ENCODE peak calls at places on chromosomes 1 and 21, in nine cellular contexts. One of them, this sample, is unnamed.

GRCh38 chr21:31181089-31181757 is 142.9 kb upstream of the KRTAP19-8 start:
- DNase-seq in heart left ventricle: no peak
- DNase-seq in fibroblast of mammary gland: no peak
- DNase-seq in M059J: no peak
- DNase-seq in esophagus squamous epithelium: no peak
- DNase-seq in stimulated activated CD4-positive, alpha-beta T cell treated with anti-CD3 and anti-CD28 coated beads, Interleukin-15, amount 100 ng/mL, for 1 hour: no peak
- DNase-seq in NCI-H1105 treated with DMSO at 0.1 percent for 48 hours: no peak
- DNase-seq in MCF 10A: no peak
- DNase-seq in HCEC 1CT: no peak
- DNase-seq in this sample: no peak

GRCh38 chr1:118927421-118927820 is 60.7 kb downstream of the TBX15 start:
- DNase-seq in heart left ventricle: no peak
- DNase-seq in NCI-H1105 treated with DMSO at 0.1 percent for 48 hours: no peak
- DNase-seq in MCF 10A: no peak
- DNase-seq in HCEC 1CT: no peak
- DNase-seq in esophagus squamous epithelium: no peak
- DNase-seq in stimulated activated CD4-positive, alpha-beta T cell treated with anti-CD3 and anti-CD28 coated beads, Interleukin-15, amount 100 ng/mL, for 1 hour: no peak
- DNase-seq in M059J: peak
- DNase-seq in fibroblast of mammary gland: no peak
- DNase-seq in this sample: no peak

GRCh38 chr1:43172532-43172972 is 422 bp downstream of the CFAP57 start:
- DNase-seq in MCF 10A: peak
- DNase-seq in HCEC 1CT: peak
- DNase-seq in heart left ventricle: peak
- DNase-seq in stimulated activated CD4-positive, alpha-beta T cell treated with anti-CD3 and anti-CD28 coated beads, Interleukin-15, amount 100 ng/mL, for 1 hour: peak
- DNase-seq in NCI-H1105 treated with DMSO at 0.1 percent for 48 hours: peak
- DNase-seq in fibroblast of mammary gland: peak
- DNase-seq in esophagus squamous epithelium: peak
- DNase-seq in M059J: peak
- DNase-seq in this sample: no peak

GRCh38 chr1:7539772-7540175 is 231.3 kb upstream of the VAMP3 start:
- DNase-seq in HCEC 1CT: no peak
- DNase-seq in heart left ventricle: no peak
- DNase-seq in NCI-H1105 treated with DMSO at 0.1 percent for 48 hours: peak
- DNase-seq in stimulated activated CD4-positive, alpha-beta T cell treated with anti-CD3 and anti-CD28 coated beads, Interleukin-15, amount 100 ng/mL, for 1 hour: no peak
- DNase-seq in esophagus squamous epithelium: no peak
- DNase-seq in M059J: peak
- DNase-seq in MCF 10A: peak
- DNase-seq in fibroblast of mammary gland: no peak
- DNase-seq in this sample: peak

GRCh38 chr1:154422521-154422920 is 17.4 kb downstream of the IL6R start:
- DNase-seq in M059J: no peak
- DNase-seq in esophagus squamous epithelium: no peak
- DNase-seq in HCEC 1CT: no peak
- DNase-seq in MCF 10A: peak
- DNase-seq in stimulated activated CD4-positive, alpha-beta T cell treated with anti-CD3 and anti-CD28 coated beads, Interleukin-15, amount 100 ng/mL, for 1 hour: no peak
- DNase-seq in NCI-H1105 treated with DMSO at 0.1 percent for 48 hours: no peak
- DNase-seq in heart left ventricle: no peak
- DNase-seq in fibroblast of mammary gland: no peak
- DNase-seq in this sample: peak

GRCh38 chr1:167524651-167525050 is 6.3 kb upstream of the CD247 start:
- DNase-seq in fibroblast of mammary gland: no peak
- DNase-seq in NCI-H1105 treated with DMSO at 0.1 percent for 48 hours: no peak
- DNase-seq in stimulated activated CD4-positive, alpha-beta T cell treated with anti-CD3 and anti-CD28 coated beads, Interleukin-15, amount 100 ng/mL, for 1 hour: no peak
- DNase-seq in MCF 10A: no peak
- DNase-seq in esophagus squamous epithelium: no peak
- DNase-seq in heart left ventricle: no peak
- DNase-seq in HCEC 1CT: no peak
- DNase-seq in M059J: no peak
- DNase-seq in this sample: no peak

GRCh38 chr1:40984066-40984465 is 4.6 kb downstream of the CTPS1 start:
- DNase-seq in NCI-H1105 treated with DMSO at 0.1 percent for 48 hours: no peak
- DNase-seq in heart left ventricle: no peak
- DNase-seq in esophagus squamous epithelium: no peak
- DNase-seq in fibroblast of mammary gland: no peak
- DNase-seq in M059J: peak
- DNase-seq in MCF 10A: no peak
- DNase-seq in stimulated activated CD4-positive, alpha-beta T cell treated with anti-CD3 and anti-CD28 coated beads, Interleukin-15, amount 100 ng/mL, for 1 hour: no peak
- DNase-seq in HCEC 1CT: no peak
- DNase-seq in this sample: peak

GRCh38 chr1:41382531-41383090 is 21.4 kb downstream of the FOXO6 start:
- DNase-seq in HCEC 1CT: no peak
- DNase-seq in MCF 10A: peak
- DNase-seq in fibroblast of mammary gland: no peak
- DNase-seq in NCI-H1105 treated with DMSO at 0.1 percent for 48 hours: no peak
- DNase-seq in stimulated activated CD4-positive, alpha-beta T cell treated with anti-CD3 and anti-CD28 coated beads, Interleukin-15, amount 100 ng/mL, for 1 hour: no peak
- DNase-seq in M059J: peak
- DNase-seq in heart left ventricle: peak
- DNase-seq in esophagus squamous epithelium: no peak
- DNase-seq in this sample: no peak

GRCh38 chr1:19163261-19163660 is 46.8 kb downstream of the UBR4 start:
- DNase-seq in M059J: peak
- DNase-seq in fibroblast of mammary gland: peak
- DNase-seq in HCEC 1CT: peak
- DNase-seq in esophagus squamous epithelium: no peak
- DNase-seq in heart left ventricle: no peak
- DNase-seq in MCF 10A: peak
- DNase-seq in stimulated activated CD4-positive, alpha-beta T cell treated with anti-CD3 and anti-CD28 coated beads, Interleukin-15, amount 100 ng/mL, for 1 hour: no peak
- DNase-seq in NCI-H1105 treated with DMSO at 0.1 percent for 48 hours: no peak
- DNase-seq in this sample: no peak

GRCh38 chr1:172823534-172823933 is 164.6 kb downstream of the FASLG start:
- DNase-seq in stimulated activated CD4-positive, alpha-beta T cell treated with anti-CD3 and anti-CD28 coated beads, Interleukin-15, amount 100 ng/mL, for 1 hour: no peak
- DNase-seq in heart left ventricle: no peak
- DNase-seq in MCF 10A: no peak
- DNase-seq in fibroblast of mammary gland: peak
- DNase-seq in HCEC 1CT: peak
- DNase-seq in M059J: peak
- DNase-seq in esophagus squamous epithelium: no peak
- DNase-seq in NCI-H1105 treated with DMSO at 0.1 percent for 48 hours: no peak
- DNase-seq in this sample: no peak

This sample was measured in foreskin keratinocyte.